ENCODE peak calls at places on chromosomes 6 and 20, in nine cellular contexts. M is endothelial cell of umbilical vein; Q is ovary; W is brain microvascular endothelial cell; V is cardiac muscle cell; H is stomach; F is naive thymus-derived CD4-positive, alpha-beta T cell; R is pancreas; S is NT2/D1. N is an unnamed sample.

GRCh38 chr20:46558511-46558959 is 8.1 kb upstream of the OCSTAMP start:
- DNase-seq in M (peak; percentile 91), Q (no peak), W (peak; percentile 84), V (no peak), H (peak; percentile 62), F (no peak), R (no peak), S (no peak), N (no peak)

GRCh38 chr6:7418238-7418905 is 28.8 kb downstream of the RIOK1 start:
- DNase-seq in M (no peak), Q (no peak), W (no peak), V (no peak), H (no peak), F (no peak), R (no peak), S (no peak), N (no peak)

GRCh38 chr6:7881765-7882500 is 28.7 kb downstream of the TXNDC5 start:
- DNase-seq in M (peak; percentile 72), Q (no peak), W (no peak), V (no peak), H (no peak), F (no peak), R (no peak), S (no peak), N (no peak)

GRCh38 chr6:87817226-87817625 is 115.2 kb upstream of the AKIRIN2 start:
- DNase-seq in M (no peak), Q (no peak), W (no peak), V (no peak), H (no peak), F (no peak), R (no peak), S (no peak), N (no peak)

GRCh38 chr6:129498950-129499870 is 210.8 kb downstream of the ARHGAP18 start:
- DNase-seq in M (peak; percentile 73), Q (no peak), W (peak; percentile 29), V (peak; percentile 61), H (no peak), F (peak; percentile 52), R (no peak), S (peak; percentile 28), N (no peak)

GRCh38 chr20:57897891-57898290 is 188.1 kb upstream of the PMEPA1 start:
- DNase-seq in M (no peak), Q (no peak), W (no peak), V (no peak), H (no peak), F (no peak), R (no peak), S (no peak), N (no peak)

GRCh38 chr6:141562801-141563763 is 569.6 kb upstream of the GJE1 start:
- DNase-seq in M (peak; percentile 97), Q (peak; percentile 67), W (peak; percentile 54), V (peak; percentile 80), H (peak; percentile 53), F (peak; percentile 72), R (peak; percentile 53), S (peak; percentile 60), N (no peak)

GRCh38 chr6:23003671-23004598 is 434.6 kb downstream of the HDGFL1 start:
- DNase-seq in M (no peak), Q (no peak), W (peak; percentile 60), V (no peak), H (no peak), F (no peak), R (no peak), S (no peak), N (no peak)

DNA sequence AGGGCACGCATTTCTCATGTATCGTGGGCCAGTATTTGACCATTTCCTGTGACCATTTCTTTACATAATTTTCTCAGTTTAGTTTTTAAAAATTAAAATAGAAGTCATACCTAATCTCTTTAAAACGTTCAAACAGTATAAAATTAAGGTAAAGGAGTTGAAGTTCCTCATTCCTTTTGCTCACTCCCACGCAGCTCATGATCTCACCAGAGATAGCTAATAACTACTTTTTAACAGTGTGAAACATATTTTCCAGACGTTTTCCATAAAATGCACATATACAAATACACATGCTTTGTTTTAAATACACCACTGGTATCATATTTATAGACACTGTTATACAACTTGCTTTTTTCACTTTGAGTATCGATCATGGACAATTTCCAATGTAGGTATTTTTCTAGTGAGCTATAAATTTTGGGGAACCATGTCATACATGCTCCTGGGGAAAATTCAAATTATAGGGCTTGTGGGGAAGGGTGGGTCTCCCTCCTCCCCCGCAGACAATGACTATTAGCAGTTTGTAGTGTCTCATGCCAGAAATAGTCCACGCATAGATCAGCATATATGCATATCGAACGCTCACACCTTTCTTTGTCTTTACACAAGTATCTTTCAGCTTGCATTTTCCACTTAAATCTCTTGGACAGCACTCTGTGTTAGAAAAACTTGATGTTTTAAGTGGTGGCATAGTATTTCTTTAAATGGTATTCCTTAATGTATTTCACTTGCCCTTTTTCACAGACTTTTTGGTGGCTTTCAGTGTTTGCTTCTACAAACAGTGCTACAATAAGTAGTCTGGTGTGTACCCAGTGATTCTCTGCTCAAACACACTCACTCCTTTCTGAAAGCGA is 145.5 kb upstream of the ZNF217 start:
- DNase-seq in M (no peak), Q (no peak), W (no peak), V (no peak), H (no peak), F (no peak), R (no peak), S (no peak), N (no peak)
- H3K4me3 ChIP-seq in M (no peak overlapping the region), Q (no peak overlapping the region), W (peak overlapping the region; percentile 12), V (no peak overlapping the region), H (no peak overlapping the region), F (no peak overlapping the region), R (peak overlapping the region; percentile 30), S (peak overlapping the region; percentile 19), N (no peak overlapping the region)

DNA sequence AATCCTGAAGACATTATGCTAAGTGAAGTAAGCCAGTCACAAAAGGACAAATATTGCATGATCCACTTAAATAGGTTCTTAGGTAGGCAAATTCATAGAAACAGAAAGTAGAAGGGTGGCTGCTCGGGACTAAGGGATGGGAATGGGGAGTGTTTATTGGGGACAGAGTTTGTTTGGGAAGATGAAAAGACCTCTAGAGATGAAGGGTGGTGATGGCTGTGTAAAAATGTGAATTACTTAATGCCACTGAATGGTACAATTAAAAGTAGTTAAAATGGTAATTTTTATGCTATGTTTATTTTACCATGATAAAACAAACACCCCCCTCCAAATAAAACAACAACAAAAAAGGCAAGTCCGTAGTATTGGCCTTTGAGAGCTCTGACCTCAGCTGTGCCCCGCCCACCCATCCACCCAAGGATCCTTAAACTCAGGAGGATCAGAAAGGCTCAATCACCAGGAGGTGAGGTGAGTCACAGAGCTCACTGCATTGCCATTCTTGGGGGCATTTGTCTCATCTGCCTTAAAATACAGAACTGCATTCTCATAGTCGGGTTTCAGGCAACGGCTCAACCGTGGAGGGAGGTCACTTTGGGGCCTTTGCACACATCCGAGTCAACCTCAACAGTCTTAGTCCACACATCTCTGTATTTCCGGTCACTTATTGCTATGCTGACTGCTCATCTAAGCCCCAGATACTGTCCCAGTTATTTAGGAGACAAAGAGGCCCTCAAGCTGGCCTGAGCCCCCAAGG is 96.7 kb downstream of the SLC22A23 start:
- DNase-seq in M (no peak), Q (no peak), W (no peak), V (no peak), H (no peak), F (no peak), R (no peak), S (no peak), N (no peak)
- H3K4me3 ChIP-seq in M (no peak overlapping the region), Q (no peak overlapping the region), W (no peak overlapping the region), V (no peak overlapping the region), H (no peak overlapping the region), F (no peak overlapping the region), R (no peak overlapping the region), S (no peak overlapping the region), N (no peak overlapping the region)

GRCh38 chr6:24692851-24693592 is 25.9 kb downstream of the C6orf62 start:
- DNase-seq in M (no peak), Q (no peak), W (no peak), V (peak; percentile 21), H (no peak), F (peak; percentile 11), R (no peak), S (no peak), N (no peak)

GRCh38 chr6:24692415-24692814 is 25.5 kb downstream of the ACOT13 start:
- DNase-seq in M (no peak), Q (no peak), W (no peak), V (no peak), H (no peak), F (no peak), R (no peak), S (no peak), N (no peak)

GRCh38 chr6:24694198-24694597 is 24.8 kb downstream of the C6orf62 start:
- DNase-seq in M (no peak), Q (no peak), W (no peak), V (no peak), H (no peak), F (no peak), R (no peak), S (no peak), N (no peak)

GRCh38 chr6:24699521-24700359 is 19.2 kb downstream of the C6orf62 start:
- DNase-seq in M (peak; percentile 51), Q (no peak), W (no peak), V (no peak), H (no peak), F (no peak), R (no peak), S (no peak), N (no peak)

DNA sequence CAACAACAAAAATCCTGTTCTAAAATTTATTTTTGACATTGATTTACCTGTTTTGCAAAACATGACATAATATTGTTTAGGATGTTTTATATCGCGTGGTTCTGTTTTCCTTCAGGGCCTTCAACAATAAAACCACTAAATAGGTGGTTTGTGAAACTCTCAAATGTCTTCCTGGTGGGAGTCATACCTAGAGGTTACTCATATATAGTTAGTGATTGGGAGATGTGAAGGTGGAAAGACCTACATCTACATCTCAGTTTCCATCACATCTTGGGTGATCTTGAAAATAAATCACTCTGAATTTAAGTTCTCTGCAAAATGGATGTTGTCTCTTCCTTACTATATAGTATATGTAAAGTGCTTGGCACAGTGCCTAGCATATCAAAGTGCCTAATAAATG is 22.9 kb downstream of the C6orf62 start:
- DNase-seq in M (no peak), Q (no peak), W (no peak), V (no peak), H (no peak), F (no peak), R (no peak), S (no peak), N (no peak)
- H3K4me3 ChIP-seq in M (no peak overlapping the region), Q (no peak overlapping the region), W (no peak overlapping the region), V (no peak overlapping the region), H (no peak overlapping the region), F (no peak overlapping the region), R (no peak overlapping the region), S (no peak overlapping the region), N (no peak overlapping the region)

DNA sequence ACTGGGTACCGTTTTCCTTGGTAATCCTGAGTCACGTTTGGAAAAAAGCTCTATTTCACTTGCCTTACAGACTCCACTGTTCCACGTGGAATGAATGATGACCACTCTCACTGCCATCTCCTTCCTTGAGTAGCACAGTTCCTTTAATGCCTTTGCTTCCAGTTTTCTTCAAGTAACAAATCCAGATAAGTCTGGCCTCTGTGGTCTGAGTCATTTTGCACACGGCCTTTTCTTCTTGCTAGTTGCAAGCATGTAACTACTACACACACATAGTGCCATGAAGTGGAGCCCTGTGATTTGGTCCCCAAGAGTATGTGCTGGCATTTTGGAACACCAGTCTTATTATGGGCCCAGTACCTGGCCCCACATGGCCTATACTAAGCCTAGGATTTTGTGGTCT is 182.8 kb downstream of the SASH1 start:
- DNase-seq in M (no peak), Q (no peak), W (peak; percentile 95), V (no peak), H (no peak), F (no peak), R (no peak), S (no peak), N (no peak)
- H3K4me3 ChIP-seq in M (no peak overlapping the region), Q (no peak overlapping the region), W (no peak overlapping the region), V (no peak overlapping the region), H (no peak overlapping the region), F (no peak overlapping the region), R (no peak overlapping the region), S (no peak overlapping the region), N (no peak overlapping the region)

N was measured in upper lobe of right lung.